ENCODE peak calls at places on chromosomes 13 and 19, in ten cellular contexts. One of them, this sample, is unnamed.

GRCh38 chr13:102517959-102518358 is 78.8 kb upstream of the TPP2 start:
- DNase-seq in ACHN: no peak
- DNase-seq in epithelial cell of esophagus: peak; percentile 29
- DNase-seq in thoracic aorta: no peak
- DNase-seq in HS-27A: no peak
- DNase-seq in T47D: no peak
- DNase-seq in RKO: peak; percentile 24
- DNase-seq in posterior cingulate gyrus: no peak
- DNase-seq in left ventricle myocardium inferior: no peak
- DNase-seq in stimulated activated CD4-positive, alpha-beta T cell treated with anti-CD3 and anti-CD28 coated beads, Interleukin-1b, Interleukin-23, amount 100 ng/mL, for 4 hours: no peak
- DNase-seq in this sample: no peak

GRCh38 chr19:28466107-28467045 is 746.6 kb downstream of the UQCRFS1 start:
- DNase-seq in posterior cingulate gyrus: peak; percentile 57
- DNase-seq in stimulated activated CD4-positive, alpha-beta T cell treated with anti-CD3 and anti-CD28 coated beads, Interleukin-1b, Interleukin-23, amount 100 ng/mL, for 4 hours: peak; percentile 56
- DNase-seq in ACHN: peak; percentile 46
- DNase-seq in T47D: peak; percentile 63
- DNase-seq in thoracic aorta: no peak
- DNase-seq in RKO: peak; percentile 35
- DNase-seq in left ventricle myocardium inferior: peak; percentile 53
- DNase-seq in epithelial cell of esophagus: peak; percentile 32
- DNase-seq in HS-27A: peak; percentile 14
- DNase-seq in this sample: peak; percentile 65

GRCh38 chr13:27595055-27595811 is 25.1 kb downstream of the LNX2 start:
- DNase-seq in thoracic aorta: no peak
- DNase-seq in ACHN: no peak
- DNase-seq in epithelial cell of esophagus: no peak
- DNase-seq in stimulated activated CD4-positive, alpha-beta T cell treated with anti-CD3 and anti-CD28 coated beads, Interleukin-1b, Interleukin-23, amount 100 ng/mL, for 4 hours: no peak
- DNase-seq in left ventricle myocardium inferior: no peak
- DNase-seq in posterior cingulate gyrus: no peak
- DNase-seq in T47D: no peak
- DNase-seq in RKO: no peak
- DNase-seq in HS-27A: no peak
- DNase-seq in this sample: no peak

GRCh38 chr19:50427997-50428425 is 4.7 kb upstream of the MYBPC2 start:
- DNase-seq in ACHN: peak; percentile 84
- DNase-seq in left ventricle myocardium inferior: peak; percentile 85
- DNase-seq in stimulated activated CD4-positive, alpha-beta T cell treated with anti-CD3 and anti-CD28 coated beads, Interleukin-1b, Interleukin-23, amount 100 ng/mL, for 4 hours: peak; percentile 29
- DNase-seq in epithelial cell of esophagus: peak; percentile 69
- DNase-seq in posterior cingulate gyrus: peak; percentile 55
- DNase-seq in HS-27A: no peak
- DNase-seq in RKO: no peak
- DNase-seq in thoracic aorta: no peak
- DNase-seq in T47D: no peak
- DNase-seq in this sample: no peak

GRCh38 chr19:38046254-38047047 is 139.4 kb downstream of the SIPA1L3 start:
- DNase-seq in T47D: no peak
- DNase-seq in left ventricle myocardium inferior: no peak
- DNase-seq in HS-27A: no peak
- DNase-seq in epithelial cell of esophagus: no peak
- DNase-seq in RKO: no peak
- DNase-seq in thoracic aorta: no peak
- DNase-seq in stimulated activated CD4-positive, alpha-beta T cell treated with anti-CD3 and anti-CD28 coated beads, Interleukin-1b, Interleukin-23, amount 100 ng/mL, for 4 hours: peak; percentile 7
- DNase-seq in posterior cingulate gyrus: no peak
- DNase-seq in ACHN: no peak
- DNase-seq in this sample: no peak

GRCh38 chr13:30906411-30906990 is 430 bp downstream of the MEDAG start:
- DNase-seq in stimulated activated CD4-positive, alpha-beta T cell treated with anti-CD3 and anti-CD28 coated beads, Interleukin-1b, Interleukin-23, amount 100 ng/mL, for 4 hours: no peak
- DNase-seq in T47D: no peak
- DNase-seq in thoracic aorta: no peak
- DNase-seq in left ventricle myocardium inferior: no peak
- DNase-seq in posterior cingulate gyrus: no peak
- DNase-seq in epithelial cell of esophagus: no peak
- DNase-seq in RKO: no peak
- DNase-seq in HS-27A: no peak
- DNase-seq in ACHN: no peak
- DNase-seq in this sample: no peak

GRCh38 chr19:38676023-38676877 is 28.8 kb downstream of the ACTN4 start:
- DNase-seq in T47D: no peak
- DNase-seq in ACHN: no peak
- DNase-seq in epithelial cell of esophagus: no peak
- DNase-seq in HS-27A: no peak
- DNase-seq in RKO: no peak
- DNase-seq in left ventricle myocardium inferior: no peak
- DNase-seq in stimulated activated CD4-positive, alpha-beta T cell treated with anti-CD3 and anti-CD28 coated beads, Interleukin-1b, Interleukin-23, amount 100 ng/mL, for 4 hours: no peak
- DNase-seq in posterior cingulate gyrus: no peak
- DNase-seq in thoracic aorta: no peak
- DNase-seq in this sample: no peak

GRCh38 chr13:40798380-40798779 is 9.0 kb downstream of the SLC25A15 start:
- DNase-seq in HS-27A: no peak
- DNase-seq in thoracic aorta: no peak
- DNase-seq in ACHN: no peak
- DNase-seq in epithelial cell of esophagus: no peak
- DNase-seq in left ventricle myocardium inferior: no peak
- DNase-seq in T47D: no peak
- DNase-seq in posterior cingulate gyrus: no peak
- DNase-seq in RKO: no peak
- DNase-seq in stimulated activated CD4-positive, alpha-beta T cell treated with anti-CD3 and anti-CD28 coated beads, Interleukin-1b, Interleukin-23, amount 100 ng/mL, for 4 hours: no peak
- DNase-seq in this sample: no peak

GRCh38 chr13:51518847-51519246 is 65.4 kb upstream of the WDFY2 start:
- DNase-seq in stimulated activated CD4-positive, alpha-beta T cell treated with anti-CD3 and anti-CD28 coated beads, Interleukin-1b, Interleukin-23, amount 100 ng/mL, for 4 hours: no peak
- DNase-seq in epithelial cell of esophagus: peak; percentile 82
- DNase-seq in posterior cingulate gyrus: no peak
- DNase-seq in thoracic aorta: no peak
- DNase-seq in HS-27A: no peak
- DNase-seq in ACHN: peak; percentile 70
- DNase-seq in RKO: peak; percentile 54
- DNase-seq in left ventricle myocardium inferior: no peak
- DNase-seq in T47D: no peak
- DNase-seq in this sample: no peak

GRCh38 chr19:41893899-41894298 is 10.9 kb downstream of the ARHGEF1 start:
- DNase-seq in posterior cingulate gyrus: no peak
- DNase-seq in T47D: peak; percentile 47
- DNase-seq in ACHN: no peak
- DNase-seq in RKO: no peak
- DNase-seq in left ventricle myocardium inferior: no peak
- DNase-seq in thoracic aorta: no peak
- DNase-seq in stimulated activated CD4-positive, alpha-beta T cell treated with anti-CD3 and anti-CD28 coated beads, Interleukin-1b, Interleukin-23, amount 100 ng/mL, for 4 hours: no peak
- DNase-seq in HS-27A: no peak
- DNase-seq in epithelial cell of esophagus: no peak
- DNase-seq in this sample: no peak

GRCh38 chr19:6423499-6424189 is 967 bp downstream of the KHSRP start:
- DNase-seq in epithelial cell of esophagus: peak; percentile 54
- DNase-seq in stimulated activated CD4-positive, alpha-beta T cell treated with anti-CD3 and anti-CD28 coated beads, Interleukin-1b, Interleukin-23, amount 100 ng/mL, for 4 hours: no peak
- DNase-seq in T47D: peak; percentile 54
- DNase-seq in posterior cingulate gyrus: no peak
- DNase-seq in RKO: peak; percentile 58
- DNase-seq in thoracic aorta: no peak
- DNase-seq in ACHN: peak; percentile 42
- DNase-seq in HS-27A: no peak
- DNase-seq in left ventricle myocardium inferior: no peak
- DNase-seq in this sample: peak; percentile 72

GRCh38 chr13:99322297-99323103 is 15.3 kb upstream of the GPR183 start:
- DNase-seq in left ventricle myocardium inferior: no peak
- DNase-seq in ACHN: peak; percentile 33
- DNase-seq in T47D: no peak
- DNase-seq in epithelial cell of esophagus: peak; percentile 56
- DNase-seq in posterior cingulate gyrus: no peak
- DNase-seq in stimulated activated CD4-positive, alpha-beta T cell treated with anti-CD3 and anti-CD28 coated beads, Interleukin-1b, Interleukin-23, amount 100 ng/mL, for 4 hours: no peak
- DNase-seq in RKO: peak; percentile 37
- DNase-seq in thoracic aorta: no peak
- DNase-seq in HS-27A: peak; percentile 26
- DNase-seq in this sample: no peak

GRCh38 chr19:8262431-8262830 is 45.7 kb downstream of the CD320 start:
- DNase-seq in HS-27A: no peak
- DNase-seq in RKO: no peak
- DNase-seq in ACHN: no peak
- DNase-seq in epithelial cell of esophagus: no peak
- DNase-seq in stimulated activated CD4-positive, alpha-beta T cell treated with anti-CD3 and anti-CD28 coated beads, Interleukin-1b, Interleukin-23, amount 100 ng/mL, for 4 hours: no peak
- DNase-seq in left ventricle myocardium inferior: no peak
- DNase-seq in thoracic aorta: no peak
- DNase-seq in posterior cingulate gyrus: no peak
- DNase-seq in T47D: no peak
- DNase-seq in this sample: no peak

GRCh38 chr13:38957794-38958592 is 32.6 kb downstream of the STOML3 start:
- DNase-seq in HS-27A: no peak
- DNase-seq in left ventricle myocardium inferior: no peak
- DNase-seq in ACHN: no peak
- DNase-seq in RKO: no peak
- DNase-seq in T47D: no peak
- DNase-seq in thoracic aorta: no peak
- DNase-seq in posterior cingulate gyrus: no peak
- DNase-seq in stimulated activated CD4-positive, alpha-beta T cell treated with anti-CD3 and anti-CD28 coated beads, Interleukin-1b, Interleukin-23, amount 100 ng/mL, for 4 hours: no peak
- DNase-seq in epithelial cell of esophagus: no peak
- DNase-seq in this sample: no peak

GRCh38 chr13:40764587-40765403 is 6.2 kb downstream of the MRPS31 start:
- DNase-seq in RKO: no peak
- DNase-seq in HS-27A: no peak
- DNase-seq in posterior cingulate gyrus: no peak
- DNase-seq in stimulated activated CD4-positive, alpha-beta T cell treated with anti-CD3 and anti-CD28 coated beads, Interleukin-1b, Interleukin-23, amount 100 ng/mL, for 4 hours: no peak
- DNase-seq in epithelial cell of esophagus: no peak
- DNase-seq in T47D: no peak
- DNase-seq in left ventricle myocardium inferior: no peak
- DNase-seq in ACHN: no peak
- DNase-seq in thoracic aorta: no peak
- DNase-seq in this sample: peak; percentile 58

GRCh38 chr13:91398413-91399188 is at the start of gene GPC5:
- DNase-seq in T47D: peak; percentile 5
- DNase-seq in ACHN: peak; percentile 56
- DNase-seq in thoracic aorta: peak; percentile 4
- DNase-seq in stimulated activated CD4-positive, alpha-beta T cell treated with anti-CD3 and anti-CD28 coated beads, Interleukin-1b, Interleukin-23, amount 100 ng/mL, for 4 hours: peak; percentile 83
- DNase-seq in epithelial cell of esophagus: peak; percentile 81
- DNase-seq in left ventricle myocardium inferior: peak; percentile 75
- DNase-seq in posterior cingulate gyrus: peak; percentile 74
- DNase-seq in RKO: no peak
- DNase-seq in HS-27A: no peak
- DNase-seq in this sample: peak; percentile 83

GRCh38 chr19:2661615-2662014 is 40.9 kb downstream of the GNG7 start:
- DNase-seq in T47D: no peak
- DNase-seq in thoracic aorta: no peak
- DNase-seq in RKO: peak; percentile 67
- DNase-seq in posterior cingulate gyrus: no peak
- DNase-seq in HS-27A: no peak
- DNase-seq in epithelial cell of esophagus: no peak
- DNase-seq in left ventricle myocardium inferior: no peak
- DNase-seq in ACHN: no peak
- DNase-seq in stimulated activated CD4-positive, alpha-beta T cell treated with anti-CD3 and anti-CD28 coated beads, Interleukin-1b, Interleukin-23, amount 100 ng/mL, for 4 hours: no peak
- DNase-seq in this sample: no peak

GRCh38 chr13:79483302-79483701 is 2.3 kb downstream of the NDFIP2 start:
- DNase-seq in thoracic aorta: no peak
- DNase-seq in stimulated activated CD4-positive, alpha-beta T cell treated with anti-CD3 and anti-CD28 coated beads, Interleukin-1b, Interleukin-23, amount 100 ng/mL, for 4 hours: no peak
- DNase-seq in posterior cingulate gyrus: no peak
- DNase-seq in ACHN: peak; percentile 82
- DNase-seq in HS-27A: no peak
- DNase-seq in T47D: no peak
- DNase-seq in epithelial cell of esophagus: peak; percentile 32
- DNase-seq in RKO: peak; percentile 20
- DNase-seq in left ventricle myocardium inferior: no peak
- DNase-seq in this sample: no peak

GRCh38 chr19:29587518-29587986 is 18.5 kb upstream of the POP4 start:
- DNase-seq in HS-27A: no peak
- DNase-seq in left ventricle myocardium inferior: no peak
- DNase-seq in stimulated activated CD4-positive, alpha-beta T cell treated with anti-CD3 and anti-CD28 coated beads, Interleukin-1b, Interleukin-23, amount 100 ng/mL, for 4 hours: no peak
- DNase-seq in T47D: peak; percentile 6
- DNase-seq in ACHN: no peak
- DNase-seq in posterior cingulate gyrus: no peak
- DNase-seq in epithelial cell of esophagus: peak; percentile 21
- DNase-seq in RKO: peak; percentile 19
- DNase-seq in thoracic aorta: no peak
- DNase-seq in this sample: peak; percentile 40

GRCh38 chr13:38518328-38518727 is 168.5 kb upstream of the FREM2 start:
- DNase-seq in stimulated activated CD4-positive, alpha-beta T cell treated with anti-CD3 and anti-CD28 coated beads, Interleukin-1b, Interleukin-23, amount 100 ng/mL, for 4 hours: no peak
- DNase-seq in posterior cingulate gyrus: no peak
- DNase-seq in left ventricle myocardium inferior: no peak
- DNase-seq in thoracic aorta: no peak
- DNase-seq in T47D: no peak
- DNase-seq in epithelial cell of esophagus: peak; percentile 24
- DNase-seq in ACHN: no peak
- DNase-seq in HS-27A: no peak
- DNase-seq in RKO: no peak
- DNase-seq in this sample: no peak

GRCh38 chr13:44967656-44968451 is 21.4 kb downstream of the NUFIP1 start:
- DNase-seq in posterior cingulate gyrus: no peak
- DNase-seq in ACHN: no peak
- DNase-seq in left ventricle myocardium inferior: no peak
- DNase-seq in epithelial cell of esophagus: no peak
- DNase-seq in thoracic aorta: no peak
- DNase-seq in RKO: no peak
- DNase-seq in stimulated activated CD4-positive, alpha-beta T cell treated with anti-CD3 and anti-CD28 coated beads, Interleukin-1b, Interleukin-23, amount 100 ng/mL, for 4 hours: no peak
- DNase-seq in T47D: peak; percentile 23
- DNase-seq in HS-27A: no peak
- DNase-seq in this sample: no peak

GRCh38 chr19:10718205-10719196 is 622 bp downstream of the DNM2 start:
- DNase-seq in thoracic aorta: no peak
- DNase-seq in stimulated activated CD4-positive, alpha-beta T cell treated with anti-CD3 and anti-CD28 coated beads, Interleukin-1b, Interleukin-23, amount 100 ng/mL, for 4 hours: peak; percentile 51
- DNase-seq in ACHN: peak; percentile 30
- DNase-seq in RKO: peak; percentile 50
- DNase-seq in posterior cingulate gyrus: no peak
- DNase-seq in HS-27A: no peak
- DNase-seq in left ventricle myocardium inferior: peak; percentile 56
- DNase-seq in T47D: no peak
- DNase-seq in epithelial cell of esophagus: peak; percentile 42
- DNase-seq in this sample: peak; percentile 75

GRCh38 chr13:27665761-27666160 is 44.1 kb downstream of the POLR1D start:
- DNase-seq in RKO: no peak
- DNase-seq in posterior cingulate gyrus: no peak
- DNase-seq in T47D: no peak
- DNase-seq in epithelial cell of esophagus: no peak
- DNase-seq in left ventricle myocardium inferior: no peak
- DNase-seq in thoracic aorta: no peak
- DNase-seq in HS-27A: no peak
- DNase-seq in ACHN: no peak
- DNase-seq in stimulated activated CD4-positive, alpha-beta T cell treated with anti-CD3 and anti-CD28 coated beads, Interleukin-1b, Interleukin-23, amount 100 ng/mL, for 4 hours: no peak
- DNase-seq in this sample: no peak

GRCh38 chr19:48170817-48171347 is 402 bp downstream of the ZSWIM9 start:
- DNase-seq in left ventricle myocardium inferior: no peak
- DNase-seq in HS-27A: no peak
- DNase-seq in T47D: no peak
- DNase-seq in ACHN: no peak
- DNase-seq in stimulated activated CD4-positive, alpha-beta T cell treated with anti-CD3 and anti-CD28 coated beads, Interleukin-1b, Interleukin-23, amount 100 ng/mL, for 4 hours: no peak
- DNase-seq in posterior cingulate gyrus: no peak
- DNase-seq in thoracic aorta: no peak
- DNase-seq in RKO: no peak
- DNase-seq in epithelial cell of esophagus: no peak
- DNase-seq in this sample: no peak

GRCh38 chr19:8304841-8305621 is 3.1 kb downstream of the CD320 start:
- DNase-seq in stimulated activated CD4-positive, alpha-beta T cell treated with anti-CD3 and anti-CD28 coated beads, Interleukin-1b, Interleukin-23, amount 100 ng/mL, for 4 hours: no peak
- DNase-seq in RKO: no peak
- DNase-seq in posterior cingulate gyrus: no peak
- DNase-seq in thoracic aorta: no peak
- DNase-seq in ACHN: no peak
- DNase-seq in epithelial cell of esophagus: no peak
- DNase-seq in T47D: peak; percentile 73
- DNase-seq in left ventricle myocardium inferior: no peak
- DNase-seq in HS-27A: no peak
- DNase-seq in this sample: no peak

GRCh38 chr13:47291116-47291656 is 394.3 kb upstream of the HTR2A start:
- DNase-seq in left ventricle myocardium inferior: no peak
- DNase-seq in posterior cingulate gyrus: no peak
- DNase-seq in stimulated activated CD4-positive, alpha-beta T cell treated with anti-CD3 and anti-CD28 coated beads, Interleukin-1b, Interleukin-23, amount 100 ng/mL, for 4 hours: no peak
- DNase-seq in HS-27A: no peak
- DNase-seq in ACHN: no peak
- DNase-seq in epithelial cell of esophagus: peak; percentile 10
- DNase-seq in RKO: no peak
- DNase-seq in thoracic aorta: no peak
- DNase-seq in T47D: peak; percentile 22
- DNase-seq in this sample: no peak

GRCh38 chr19:55622242-55622969 is 2.0 kb downstream of the ZNF784 start:
- DNase-seq in posterior cingulate gyrus: no peak
- DNase-seq in epithelial cell of esophagus: no peak
- DNase-seq in left ventricle myocardium inferior: no peak
- DNase-seq in RKO: no peak
- DNase-seq in T47D: no peak
- DNase-seq in stimulated activated CD4-positive, alpha-beta T cell treated with anti-CD3 and anti-CD28 coated beads, Interleukin-1b, Interleukin-23, amount 100 ng/mL, for 4 hours: no peak
- DNase-seq in ACHN: no peak
- DNase-seq in HS-27A: no peak
- DNase-seq in thoracic aorta: no peak
- DNase-seq in this sample: no peak

GRCh38 chr13:42947925-42948324 is 44.1 kb downstream of the EPSTI1 start:
- DNase-seq in stimulated activated CD4-positive, alpha-beta T cell treated with anti-CD3 and anti-CD28 coated beads, Interleukin-1b, Interleukin-23, amount 100 ng/mL, for 4 hours: no peak
- DNase-seq in epithelial cell of esophagus: no peak
- DNase-seq in RKO: no peak
- DNase-seq in left ventricle myocardium inferior: no peak
- DNase-seq in posterior cingulate gyrus: no peak
- DNase-seq in HS-27A: no peak
- DNase-seq in ACHN: no peak
- DNase-seq in T47D: no peak
- DNase-seq in thoracic aorta: no peak
- DNase-seq in this sample: no peak

This sample was measured in stimulated activated effector memory CD8-positive, alpha-beta T cell treated with anti-CD3 and anti-CD28 coated beads, Interleukin-12 subunit alpha, Interleukin-12 subunit beta, amount 100 ng/mL, for 72 hours.